ENCODE peak calls at places on chromosome 3, in eight cellular contexts. N is HCT116, U is endothelial cell of umbilical vein, A is transverse colon, I is GM23338, R is GM12878, T is spleen, E is stomach. S is an unnamed sample.

GRCh38 chr3:73697020-73697419 is 72.3 kb upstream of the PDZRN3 start:
- DNase-seq in N (no peak), U (no peak), A (no peak), I (no peak), R (no peak), T (no peak), E (no peak), S (no peak)

GRCh38 chr3:129701161-129701560 is 94.7 kb upstream of the PLXND1 start:
- DNase-seq in N (no peak), U (no peak), A (no peak), I (peak; percentile 52), R (no peak), T (no peak), E (no peak), S (no peak)

GRCh38 chr3:173737167-173737808 is 339.7 kb downstream of the NLGN1 start:
- DNase-seq in N (no peak), U (no peak), A (no peak), I (no peak), R (no peak), T (no peak), E (no peak), S (no peak)

GRCh38 chr3:142724682-142725351 is 983 bp downstream of the TRPC1 start:
- DNase-seq in N (peak; percentile 13), U (peak; percentile 50), A (peak; percentile 15), I (peak; percentile 92), R (no peak), T (peak; percentile 78), E (no peak), S (peak; percentile 4)

GRCh38 chr3:76582632-76583378 is 457.1 kb upstream of the ROBO2 start:
- DNase-seq in N (no peak), U (no peak), A (no peak), I (no peak), R (no peak), T (no peak), E (no peak), S (no peak)

GRCh38 chr3:107260221-107260620 is 117.0 kb upstream of the CCDC54 start:
- DNase-seq in N (no peak), U (no peak), A (no peak), I (no peak), R (no peak), T (no peak), E (no peak), S (peak; percentile 30)

GRCh38 chr3:45841380-45841700 is 579 bp downstream of the LZTFL1 start:
- DNase-seq in N (no peak), U (peak; percentile 41), A (peak; percentile 19), I (peak; percentile 26), R (no peak), T (no peak), E (no peak), S (peak; percentile 6)

GRCh38 chr3:59451041-59451763 is 401.4 kb upstream of the CFAP20DC start:
- DNase-seq in N (no peak), U (no peak), A (peak; percentile 38), I (no peak), R (peak; percentile 97), T (no peak), E (no peak), S (no peak)

GRCh38 chr3:85864896-85865295 is 906.1 kb downstream of the CADM2 start:
- DNase-seq in N (no peak), U (no peak), A (no peak), I (no peak), R (no peak), T (no peak), E (no peak), S (no peak)

GRCh38 chr3:43540625-43541024 is 81.2 kb downstream of the ANO10 start:
- DNase-seq in N (no peak), U (no peak), A (no peak), I (no peak), R (no peak), T (no peak), E (no peak), S (no peak)

GRCh38 chr3:120821426-120821825 is 78.9 kb downstream of the GTF2E1 start:
- DNase-seq in N (no peak), U (no peak), A (no peak), I (no peak), R (no peak), T (no peak), E (no peak), S (no peak)

GRCh38 chr3:46113608-46114007 is 86.3 kb upstream of the XCR1 start:
- DNase-seq in N (no peak), U (no peak), A (no peak), I (no peak), R (no peak), T (no peak), E (no peak), S (no peak)

GRCh38 chr3:134771962-134772361 is 23.1 kb upstream of the EPHB1 start:
- DNase-seq in N (no peak), U (no peak), A (no peak), I (no peak), R (no peak), T (no peak), E (no peak), S (no peak)

GRCh38 chr3:143010024-143010423 is 8.7 kb downstream of the U2SURP start:
- DNase-seq in N (no peak), U (no peak), A (no peak), I (no peak), R (no peak), T (no peak), E (no peak), S (no peak)

GRCh38 chr3:128504957-128505730 is 12.1 kb upstream of the GATA2 start:
- DNase-seq in N (no peak), U (no peak), A (no peak), I (no peak), R (no peak), T (no peak), E (no peak), S (no peak)

GRCh38 chr3:123201223-123201556 is 553 bp upstream of the SEC22A start:
- DNase-seq in N (no peak), U (no peak), A (no peak), I (no peak), R (no peak), T (no peak), E (no peak), S (no peak)

GRCh38 chr3:123202451-123202850 is 708 bp downstream of the SEC22A start:
- DNase-seq in N (no peak), U (peak; percentile 18), A (no peak), I (peak; percentile 47), R (no peak), T (no peak), E (no peak), S (no peak)

GRCh38 chr3:123198352-123198751 is 3.4 kb upstream of the SEC22A start:
- DNase-seq in N (no peak), U (no peak), A (no peak), I (no peak), R (no peak), T (no peak), E (no peak), S (no peak)

GRCh38 chr3:123201557-123202427 is at the start of gene SEC22A:
- DNase-seq in N (peak; percentile 92), U (peak; percentile 95), A (peak; percentile 97), I (peak; percentile 100), R (peak; percentile 89), T (peak; percentile 99), E (peak; percentile 95), S (peak; percentile 94)
- TF ChIP-seq POLR2AphosphoS5 in N (peak; percentile 90), U (peak; percentile 92), A (peak; percentile 90), I (peak; percentile 86), R (peak; percentile 75), T (peak; percentile 95), E (peak; percentile 85), S (peak; percentile 91)

DNA sequence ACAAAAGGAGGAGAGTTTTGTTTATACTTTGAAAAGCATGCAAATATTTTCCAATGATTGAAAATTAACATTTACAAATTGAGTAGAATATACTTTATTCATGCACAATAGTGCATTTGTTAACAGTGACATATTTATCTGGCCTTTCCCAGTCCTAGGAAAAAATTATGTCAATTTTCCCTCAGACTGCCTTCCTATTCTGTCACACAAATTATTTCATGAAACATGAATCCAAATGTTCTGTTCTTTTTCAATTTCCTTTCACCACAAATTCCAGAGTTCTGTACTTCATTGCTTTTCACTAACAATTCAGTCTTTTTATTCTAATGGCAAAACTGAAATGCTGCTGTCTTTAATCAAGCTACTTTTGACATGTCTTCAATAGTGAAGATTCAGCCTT is 945.1 kb downstream of the ROBO1 start:
- DNase-seq in N (no peak), U (no peak), A (no peak), I (no peak), R (no peak), T (no peak), E (no peak), S (no peak)
- H3K27ac ChIP-seq in N (no peak overlapping the region), U (no peak overlapping the region), A (no peak overlapping the region), I (no peak overlapping the region), R (no peak overlapping the region), T (no peak overlapping the region), E (no peak overlapping the region), S (no peak overlapping the region)

DNA sequence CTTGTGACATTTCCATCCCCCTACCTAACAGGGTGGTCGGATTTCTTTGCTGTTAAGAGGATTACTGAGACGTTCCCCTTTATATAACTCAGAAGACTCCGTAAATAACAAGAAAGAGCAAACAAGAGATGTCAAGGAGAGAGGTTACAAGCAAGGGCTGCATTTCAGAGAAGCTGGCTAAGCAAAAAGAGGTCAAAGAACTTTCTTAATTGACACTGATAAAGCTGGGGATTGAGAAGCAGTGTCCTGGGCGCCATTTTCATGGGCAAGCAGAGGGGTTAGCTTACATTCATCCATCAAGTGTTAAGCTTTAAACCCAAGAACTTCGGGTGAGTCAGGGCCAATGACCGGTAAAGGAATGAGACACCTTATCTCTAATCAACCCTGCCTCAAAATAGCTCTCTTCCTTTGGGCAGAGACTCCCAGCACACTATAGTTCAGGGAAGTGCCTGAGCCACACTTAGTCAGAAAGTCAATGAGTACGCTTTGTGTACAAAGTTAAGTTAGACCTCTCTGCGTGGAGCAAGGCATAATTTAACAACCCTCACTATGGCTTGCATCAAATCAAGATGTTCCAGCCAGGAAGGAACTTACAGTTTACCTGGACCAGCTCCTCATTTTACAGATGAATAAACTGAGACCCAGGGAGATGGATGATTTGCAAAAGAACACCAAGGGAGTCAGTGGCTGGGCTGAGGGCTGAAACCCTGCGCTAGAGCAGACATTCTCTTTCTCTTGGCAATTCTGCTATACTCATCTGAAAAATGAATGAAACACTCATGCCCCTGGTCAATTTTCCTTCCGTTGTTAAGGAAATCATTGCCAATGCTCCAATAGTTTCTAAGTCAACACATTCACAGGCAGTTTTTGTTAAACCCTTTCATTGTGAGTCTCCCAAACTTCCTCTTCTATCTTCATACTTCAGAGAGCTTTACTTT is 44.6 kb downstream of the CCNL1 start:
- DNase-seq in N (no peak), U (peak; percentile 19), A (no peak), I (no peak), R (no peak), T (no peak), E (no peak), S (no peak)
- TF ChIP-seq POLR2AphosphoS5 in N (no peak), U (no peak), A (no peak), I (no peak), R (no peak), T (no peak), E (no peak), S (no peak)

DNA sequence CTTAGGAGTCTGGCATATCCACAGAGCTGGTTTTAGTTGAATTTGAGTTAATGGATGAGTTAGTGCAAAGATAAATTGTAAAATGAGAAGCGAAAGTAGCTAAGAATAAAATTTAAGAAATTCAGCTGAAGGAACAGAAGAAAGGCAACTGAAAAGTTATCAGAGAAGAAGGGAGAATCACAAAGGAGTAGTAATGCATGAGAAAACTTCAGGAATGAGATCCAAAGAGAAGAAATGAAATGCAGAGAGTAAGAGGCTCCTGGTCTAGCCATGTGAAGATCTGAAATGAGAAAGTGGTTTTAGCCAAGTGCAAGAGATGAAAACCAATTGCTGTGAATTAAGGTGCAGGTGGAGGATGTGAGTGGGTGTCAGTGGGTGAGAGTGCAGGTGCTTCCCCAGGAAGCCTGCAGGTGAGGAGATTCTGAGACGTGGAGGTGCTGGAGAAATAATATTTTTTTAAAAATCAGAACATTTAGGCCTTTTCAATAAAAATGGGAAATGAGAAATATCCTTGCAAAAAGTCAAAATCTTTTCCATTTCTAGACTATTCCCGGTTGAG is 18.5 kb downstream of the KBTBD8 start:
- DNase-seq in N (no peak), U (no peak), A (no peak), I (no peak), R (no peak), T (no peak), E (no peak), S (no peak)
- H3K27ac ChIP-seq in N (no peak overlapping the region), U (no peak overlapping the region), A (no peak overlapping the region), I (no peak overlapping the region), R (peak overlapping the region; percentile 62), T (peak overlapping the region; percentile 68), E (no peak overlapping the region), S (no peak overlapping the region)

S was measured in prostate gland.